ENCODE peak calls at places on chromosome 2, in nine cellular contexts. F is GM20000; Q is effector memory CD8-positive, alpha-beta T cell; V is KBM-7; P is non-pigmented ciliary epithelial cell; B is fibroblast of pulmonary artery; J is stimulated activated CD4-positive, alpha-beta T cell treated with anti-CD3 and anti-CD28 coated beads, Interleukin-2, amount 100 ng/mL, for 48 hours; S is T-helper 1 cell; K is CD8-positive, alpha-beta T cell. L is an unnamed sample.

GRCh38 chr2:156221703-156222102 is 110.8 kb downstream of the NR4A2 start:
- DNase-seq in V (no peak), J (no peak), K (no peak), B (no peak), P (no peak), Q (no peak), S (no peak), F (no peak), L (no peak)

GRCh38 chr2:189394525-189394924 is 46.7 kb upstream of the WDR75 start:
- DNase-seq in B (no peak), P (no peak), Q (no peak), K (no peak), S (no peak), F (no peak), J (no peak), V (no peak), L (no peak)

GRCh38 chr2:37250869-37251740 is 19.6 kb downstream of the NDUFAF7 start:
- DNase-seq in B (no peak), S (no peak), P (no peak), Q (no peak), V (no peak), F (no peak), J (no peak), K (no peak), L (no peak)

GRCh38 chr2:24970483-24971299 is 1.1 kb downstream of the DNAJC27 start:
- DNase-seq in K (no peak), S (peak), P (no peak), J (no peak), B (peak), F (no peak), V (no peak), Q (no peak), L (no peak)

GRCh38 chr2:217475101-217475500 is 527.7 kb downstream of the TNS1 start:
- DNase-seq in S (no peak), J (no peak), Q (no peak), B (no peak), K (no peak), F (no peak), P (no peak), V (no peak), L (no peak)

GRCh38 chr2:128639693-128640092 is 321.0 kb upstream of the HS6ST1 start:
- DNase-seq in F (no peak), S (no peak), V (no peak), Q (no peak), J (no peak), K (no peak), P (no peak), B (no peak), L (no peak)

GRCh38 chr2:150484006-150484405 is 3.5 kb downstream of the RND3 start:
- DNase-seq in V (no peak), K (no peak), B (no peak), Q (no peak), P (no peak), J (no peak), S (no peak), F (no peak), L (no peak)

GRCh38 chr2:237348281-237348865 is 65.6 kb downstream of the COL6A3 start:
- DNase-seq in V (no peak), Q (no peak), S (no peak), J (no peak), P (no peak), K (no peak), F (no peak), B (no peak), L (no peak)

GRCh38 chr2:25806941-25807340 is 71.3 kb downstream of the ASXL2 start:
- DNase-seq in K (no peak), F (no peak), J (no peak), Q (no peak), S (no peak), P (no peak), V (no peak), B (no peak), L (no peak)

GRCh38 chr2:120749506-120750431 is 14.1 kb downstream of the GLI2 start:
- DNase-seq in P (no peak), B (peak), Q (no peak), S (no peak), J (no peak), V (no peak), K (no peak), F (no peak), L (no peak)

GRCh38 chr2:75429036-75429435 is 131.7 kb downstream of the EVA1A start:
- DNase-seq in B (no peak), K (no peak), V (no peak), P (no peak), S (no peak), F (no peak), Q (no peak), J (no peak), L (no peak)

L was measured in GM10248.